ENCODE peak calls at places on chromosomes 7 and 10, in four cellular contexts. L is HCT116, O is K562, K is HepG2. Q is an unnamed sample.
A peak's percentile ranks its signal among the peaks of the same experiment; 100 is the strongest.

GRCh38 chr10:89414879-89415821 is 782 bp downstream of the IFIT5 start:
- DNase-seq in K (no peak), L (no peak), O (no peak), Q (no peak)

GRCh38 chr10:68074404-68074774 is 694 bp downstream of the HERC4 start:
- DNase-seq in O (no peak), L (no peak), K (no peak), Q (no peak)

GRCh38 chr10:4283841-4284610 is 499.0 kb upstream of the KLF6 start:
- DNase-seq in O (no peak), L (no peak), K (no peak), Q (no peak)

GRCh38 chr10:3741688-3742461 is 43.1 kb downstream of the KLF6 start:
- DNase-seq in K (no peak), L (no peak), O (no peak), Q (no peak)

GRCh38 chr10:114437456-114438292 is 33.4 kb upstream of the AFAP1L2 start:
- DNase-seq in K (peak; percentile 12), L (no peak), O (no peak), Q (peak; percentile 15)

GRCh38 chr10:130407052-130407451 is 270.9 kb downstream of the GLRX3 start:
- DNase-seq in K (no peak), L (no peak), O (no peak), Q (no peak)

GRCh38 chr7:2508327-2509231 is 11.0 kb upstream of the LFNG start:
- DNase-seq in O (no peak), L (no peak), K (no peak), Q (no peak)

GRCh38 chr10:22325948-22326702 is 5.2 kb downstream of the BMI1 start:
- DNase-seq in O (no peak), K (no peak), L (no peak), Q (no peak)

GRCh38 chr10:62992145-62992721 is 140.9 kb upstream of the NRBF2 start:
- DNase-seq in L (no peak), K (no peak), O (no peak), Q (no peak)

GRCh38 chr10:77263700-77264099 is 373.9 kb downstream of the KCNMA1 start:
- DNase-seq in K (no peak), O (no peak), L (no peak), Q (no peak)

GRCh38 chr10:60262647-60263126 is 127.0 kb downstream of the ANK3 start:
- DNase-seq in L (no peak), O (peak; percentile 84), K (no peak), Q (no peak)

GRCh38 chr10:112631501-112632410 is 184.7 kb downstream of the VTI1A start:
- DNase-seq in O (no peak), K (peak; percentile 98), L (peak; percentile 86), Q (no peak)

GRCh38 chr10:69629897-69630650 is at the start of gene FAM241B:
- DNase-seq in K (no peak), L (peak; percentile 45), O (peak; percentile 83), Q (no peak)

GRCh38 chr7:27159278-27160146 is 3.0 kb upstream of the HOXA7 start:
- DNase-seq in K (no peak), O (no peak), L (no peak), Q (no peak)

GRCh38 chr7:83365746-83366145 is 203.1 kb upstream of the PCLO start:
- DNase-seq in K (no peak), O (no peak), L (no peak), Q (no peak)

GRCh38 chr7:45236666-45237065 is 79.1 kb downstream of the RAMP3 start:
- DNase-seq in L (no peak), O (no peak), K (no peak), Q (no peak)

GRCh38 chr10:14502451-14502850 is 171.7 kb upstream of the FRMD4A start:
- DNase-seq in L (no peak), K (no peak), O (no peak), Q (no peak)

GRCh38 chr7:84998665-84999064 is 188.2 kb downstream of the SEMA3D start:
- DNase-seq in O (no peak), K (no peak), L (no peak), Q (no peak)

GRCh38 chr7:20440472-20441105 is 109.9 kb downstream of the ITGB8 start:
- DNase-seq in K (peak; percentile 4), L (peak; percentile 29), O (peak; percentile 71), Q (peak; percentile 10)
- TF ChIP-seq SIN3A in K (no peak), L (no peak), O (no peak), Q (no peak)

GRCh38 chr10:128044186-128044585 is 82.0 kb downstream of the MKI67 start:
- DNase-seq in O (no peak), L (no peak), K (no peak), Q (no peak)
- TF ChIP-seq TCF7L2 in O (no peak), L (no peak), K (no peak), Q (no peak)

DNA sequence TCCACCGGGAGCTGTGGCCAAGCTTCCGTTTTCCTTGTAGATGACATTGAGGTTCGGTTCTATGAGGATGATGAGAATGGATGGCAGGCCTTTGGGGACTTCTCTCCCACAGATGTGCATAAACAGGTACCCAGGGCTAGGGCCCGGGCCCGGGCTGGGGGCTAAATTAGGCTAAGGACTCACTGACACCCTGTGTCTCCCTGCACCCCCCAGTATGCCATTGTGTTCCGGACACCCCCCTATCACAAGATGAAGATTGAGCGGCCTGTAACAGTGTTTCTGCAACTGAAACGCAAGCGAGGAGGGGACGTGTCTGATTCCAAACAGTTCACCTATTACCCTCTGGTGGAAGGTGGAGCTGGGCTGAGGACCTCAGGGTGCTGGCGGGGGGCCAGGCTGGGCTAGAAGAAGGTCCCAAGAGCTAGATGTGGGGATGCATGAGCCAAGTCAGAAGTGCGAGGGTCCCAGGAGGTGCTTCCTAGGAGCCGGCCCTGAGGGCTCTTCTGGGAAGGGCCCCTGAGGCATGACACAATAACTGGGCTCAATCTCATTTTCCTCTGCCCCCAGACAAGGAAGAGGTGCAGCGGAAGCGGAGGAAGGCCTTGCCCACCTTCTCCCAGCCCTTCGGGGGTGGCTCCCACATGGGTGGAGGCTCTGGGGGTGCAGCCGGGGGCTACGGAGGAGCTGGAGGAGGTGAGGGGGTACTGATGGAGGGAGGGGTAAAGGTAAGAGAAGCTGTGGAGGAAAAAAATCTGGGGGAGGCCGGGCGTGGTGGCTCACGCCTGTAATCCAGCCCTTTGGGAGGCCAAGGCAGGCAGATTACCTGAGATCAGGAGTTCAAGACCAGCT is 2.9 kb downstream of the NFKB2 start:
- DNase-seq in O (no peak), L (no peak), K (no peak), Q (no peak)
- H3K4me3 ChIP-seq in O (no peak overlapping the region), L (peak overlapping the region; percentile 45), K (peak overlapping the region; percentile 78), Q (no peak overlapping the region)

GRCh38 chr7:13099197-13099795 is 411.9 kb downstream of the ARL4A start:
- DNase-seq in O (peak; percentile 16), K (peak; percentile 53), L (no peak), Q (peak; percentile 72)

GRCh38 chr7:13092708-13093005 is 405.2 kb downstream of the ARL4A start:
- DNase-seq in L (no peak), O (no peak), K (no peak), Q (no peak)

GRCh38 chr7:13091974-13092707 is 404.7 kb downstream of the ARL4A start:
- DNase-seq in K (no peak), L (no peak), O (peak; percentile 48), Q (no peak)

GRCh38 chr7:13098161-13098560 is 410.7 kb downstream of the ARL4A start:
- DNase-seq in O (no peak), K (no peak), L (no peak), Q (no peak)

GRCh38 chr7:13097508-13097907 is 410.1 kb downstream of the ARL4A start:
- DNase-seq in K (no peak), O (no peak), L (no peak), Q (no peak)
- TF ChIP-seq SIN3A in K (no peak), O (no peak), L (no peak), Q (no peak)

DNA sequence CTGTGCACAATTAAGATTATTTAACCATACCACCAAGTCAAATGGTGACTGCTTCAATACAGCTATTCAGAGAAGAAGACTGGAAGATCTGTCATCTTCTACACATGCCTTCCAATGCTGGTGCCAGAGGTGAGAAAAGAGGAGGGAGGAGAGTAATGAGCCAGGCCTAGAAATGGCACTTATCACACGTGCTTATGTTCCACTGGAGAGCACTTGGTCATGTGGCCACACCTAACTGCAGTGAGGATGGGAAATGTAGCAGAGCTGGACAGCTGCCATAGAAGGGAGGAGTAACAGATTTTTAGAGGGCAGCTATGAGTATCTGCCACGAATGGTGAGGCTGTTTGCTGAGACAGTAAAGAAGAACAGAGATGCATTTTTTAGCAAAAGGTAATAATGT is 77.1 kb downstream of the MPLKIP start:
- DNase-seq in L (no peak), K (no peak), O (peak; percentile 65), Q (no peak)
- TF ChIP-seq TCF7L2 in L (no peak), K (no peak), O (no peak), Q (no peak)

DNA sequence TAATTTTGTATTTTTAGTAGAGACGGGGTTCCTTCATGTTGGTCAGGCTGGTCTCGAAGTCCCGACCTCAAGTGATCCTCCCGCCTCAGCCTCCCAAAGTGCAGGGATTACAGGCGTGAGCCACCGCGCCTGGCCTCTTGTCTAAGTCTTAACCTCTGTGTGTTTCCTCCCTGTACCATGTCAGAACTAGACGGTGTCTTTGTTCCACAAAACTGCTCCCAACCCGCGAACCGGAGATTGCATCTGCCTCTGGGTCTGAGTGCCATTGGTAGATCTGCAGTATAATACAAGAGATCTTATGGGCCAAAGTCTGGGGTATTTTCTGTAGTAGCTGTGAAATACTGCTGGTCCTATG is 1.3 kb upstream of the EEF1AKMT2 start:
- DNase-seq in K (no peak), O (no peak), L (no peak), Q (no peak)
- H3K4me3 ChIP-seq in K (peak overlapping the region; percentile 84), O (peak overlapping the region; percentile 60), L (peak overlapping the region; percentile 100), Q (peak overlapping the region; percentile 100)

DNA sequence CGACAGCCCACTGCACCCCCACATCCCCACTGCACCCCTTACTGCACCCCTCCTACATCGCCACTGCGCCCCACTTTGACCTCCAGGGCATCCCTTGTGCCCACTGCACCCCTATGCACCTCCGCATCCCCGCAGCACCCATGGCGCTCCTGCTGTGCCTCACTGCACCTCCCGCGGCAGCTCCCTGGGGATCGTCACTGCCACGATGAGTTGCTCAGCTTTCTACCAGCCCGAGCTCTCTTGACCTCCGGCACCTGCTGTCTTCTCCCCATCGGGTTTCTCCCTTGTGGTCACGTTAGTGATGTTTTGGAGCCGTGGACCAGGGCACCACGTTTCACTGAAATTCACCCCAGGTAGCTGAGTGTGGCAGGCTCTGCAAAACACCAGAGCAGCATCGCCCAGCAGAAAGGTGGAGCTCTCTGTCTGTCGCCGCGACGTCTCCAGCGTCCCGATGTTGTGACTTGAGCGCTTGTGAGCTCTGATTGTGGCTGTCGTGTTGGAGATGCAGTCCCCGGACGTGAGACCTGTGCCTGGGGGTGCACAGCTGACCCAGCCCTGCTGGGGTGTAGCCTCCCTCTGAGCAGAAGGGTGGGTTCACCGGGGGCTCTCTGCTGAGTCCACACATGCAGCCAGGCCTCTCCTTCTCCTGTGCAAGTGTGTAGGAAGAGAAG is 147.7 kb downstream of the DNAJB6 start:
- DNase-seq in O (no peak), K (no peak), L (no peak), Q (no peak)
- TF ChIP-seq SIN3A in O (no peak), K (no peak), L (no peak), Q (no peak)

GRCh38 chr7:18393465-18394118 is 102.0 kb upstream of the HDAC9 start:
- DNase-seq in O (no peak), K (no peak), L (no peak), Q (no peak)
- TF ChIP-seq TCF7L2 in O (no peak), K (no peak), L (no peak), Q (no peak)

GRCh38 chr7:139703468-139704307 is 74.1 kb downstream of the HIPK2 start:
- DNase-seq in O (no peak), L (no peak), K (no peak), Q (no peak)
- H3K4me3 ChIP-seq in O (no peak overlapping the region), L (no peak overlapping the region), K (no peak overlapping the region), Q (no peak overlapping the region)

GRCh38 chr10:34705563-34705962 is 109.5 kb downstream of the PARD3 start:
- DNase-seq in L (no peak), K (no peak), O (no peak), Q (no peak)
- TF ChIP-seq SIN3A in L (no peak), K (no peak), O (no peak), Q (no peak)